ENCODE peak calls at places on chromosomes 1 and 21, in nine cellular contexts. T, G, D, I, N, U, P, M and Z are unnamed samples.

GRCh38 chr1:223250632-223251015 is 107.6 kb upstream of the TLR5 start:
- DNase-seq in T (no peak), G (no peak), D (no peak), I (no peak), N (no peak), U (no peak), P (no peak), M (no peak), Z (no peak)

GRCh38 chr1:175400811-175401210 is 208.2 kb upstream of the KIAA0040 start:
- DNase-seq in T (no peak), G (no peak), D (no peak), I (no peak), N (no peak), U (no peak), P (no peak), M (no peak), Z (no peak)

GRCh38 chr1:94322696-94323095 is 85.3 kb upstream of the ARHGAP29 start:
- DNase-seq in T (no peak), G (no peak), D (no peak), I (no peak), N (no peak), U (no peak), P (no peak), M (no peak), Z (no peak)

GRCh38 chr1:243213045-243213787 is 41.9 kb downstream of the CEP170 start:
- DNase-seq in T (no peak), G (no peak), D (no peak), I (no peak), N (no peak), U (no peak), P (no peak), M (peak; percentile 6), Z (no peak)

GRCh38 chr1:9211291-9211811 is 23.2 kb upstream of the H6PD start:
- DNase-seq in T (no peak), G (no peak), D (no peak), I (no peak), N (no peak), U (no peak), P (no peak), M (no peak), Z (no peak)

GRCh38 chr21:42558846-42559245 is 45.2 kb downstream of the SLC37A1 start:
- DNase-seq in T (peak; percentile 30), G (no peak), D (no peak), I (no peak), N (no peak), U (no peak), P (no peak), M (no peak), Z (no peak)

GRCh38 chr1:107535091-107535490 is 394.3 kb downstream of the NTNG1 start:
- DNase-seq in T (no peak), G (no peak), D (no peak), I (no peak), N (no peak), U (no peak), P (no peak), M (no peak), Z (no peak)

GRCh38 chr21:38175321-38175720 is 81.5 kb upstream of the KCNJ15 start:
- DNase-seq in T (no peak), G (no peak), D (no peak), I (no peak), N (no peak), U (no peak), P (no peak), M (no peak), Z (no peak)

GRCh38 chr1:116737020-116737854 is 17.0 kb upstream of the CD2 start:
- DNase-seq in T (no peak), G (peak; percentile 60), D (peak; percentile 25), I (no peak), N (peak; percentile 36), U (peak; percentile 72), P (peak; percentile 84), M (peak; percentile 82), Z (no peak)

GRCh38 chr1:25432749-25433388 is 2.2 kb downstream of the MACO1 start:
- DNase-seq in T (no peak), G (no peak), D (no peak), I (no peak), N (no peak), U (no peak), P (no peak), M (no peak), Z (no peak)

GRCh38 chr1:247453256-247453655 is 4.6 kb downstream of the OR2B11 start:
- DNase-seq in T (no peak), G (no peak), D (no peak), I (no peak), N (no peak), U (no peak), P (no peak), M (no peak), Z (no peak)

DNA sequence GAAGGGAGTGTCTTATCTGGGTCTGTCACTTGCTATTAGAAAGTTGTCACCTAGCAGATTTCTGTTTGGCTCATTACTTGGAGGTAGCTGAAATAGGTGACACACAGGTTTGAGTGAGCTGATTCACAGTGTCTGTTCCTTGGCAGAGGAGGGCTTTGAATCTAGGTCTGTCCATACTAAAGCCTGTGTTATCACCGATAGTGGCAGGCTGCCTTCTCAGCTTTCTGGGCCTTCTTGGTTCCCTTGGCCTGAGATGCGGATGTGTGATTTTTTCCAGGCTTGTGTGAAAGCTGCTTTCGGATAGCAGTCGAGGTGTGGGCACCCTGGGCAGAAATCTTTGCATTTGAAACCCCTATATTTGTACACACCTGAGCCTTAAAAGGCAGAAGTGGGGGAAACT is 73.9 kb downstream of the ACTL8 start:
- DNase-seq in T (no peak), G (no peak), D (no peak), I (no peak), N (no peak), U (no peak), P (no peak), M (no peak), Z (no peak)
- H3K27ac ChIP-seq in T (no peak overlapping the region), G (no peak overlapping the region), D (no peak overlapping the region), I (no peak overlapping the region), N (no peak overlapping the region), U (no peak overlapping the region), P (no peak overlapping the region), M (no peak overlapping the region), Z (no peak overlapping the region)

GRCh38 chr1:169483500-169483966 is 2.2 kb downstream of the SLC19A2 start:
- DNase-seq in T (peak; percentile 68), G (no peak), D (peak; percentile 61), I (no peak), N (peak; percentile 65), U (no peak), P (no peak), M (peak; percentile 71), Z (no peak)

GRCh38 chr1:169484683-169485426 is 889 bp downstream of the SLC19A2 start:
- DNase-seq in T (peak; percentile 77), G (no peak), D (peak; percentile 63), I (no peak), N (peak; percentile 60), U (peak; percentile 28), P (no peak), M (peak; percentile 85), Z (no peak)

GRCh38 chr1:169485427-169486280 is at the start of gene SLC19A2:
- DNase-seq in T (peak; percentile 100), G (peak; percentile 99), D (peak; percentile 100), I (peak; percentile 100), N (peak; percentile 99), U (peak; percentile 92), P (peak; percentile 92), M (peak; percentile 100), Z (peak; percentile 99)

GRCh38 chr1:169486281-169486904 is 649 bp upstream of the SLC19A2 start:
- DNase-seq in T (no peak), G (no peak), D (no peak), I (no peak), N (no peak), U (no peak), P (no peak), M (peak; percentile 49), Z (no peak)

GRCh38 chr1:169484107-169484506 is 1.6 kb downstream of the SLC19A2 start:
- DNase-seq in T (no peak), G (no peak), D (no peak), I (no peak), N (no peak), U (no peak), P (no peak), M (no peak), Z (no peak)
- H3K27ac ChIP-seq in T (peak overlapping the region; percentile 100), G (no peak overlapping the region), D (peak overlapping the region; percentile 98), I (peak overlapping the region; percentile 95), N (peak overlapping the region; percentile 97), U (no peak overlapping the region), P (no peak overlapping the region), M (peak overlapping the region; percentile 98), Z (no peak overlapping the region)

DNA sequence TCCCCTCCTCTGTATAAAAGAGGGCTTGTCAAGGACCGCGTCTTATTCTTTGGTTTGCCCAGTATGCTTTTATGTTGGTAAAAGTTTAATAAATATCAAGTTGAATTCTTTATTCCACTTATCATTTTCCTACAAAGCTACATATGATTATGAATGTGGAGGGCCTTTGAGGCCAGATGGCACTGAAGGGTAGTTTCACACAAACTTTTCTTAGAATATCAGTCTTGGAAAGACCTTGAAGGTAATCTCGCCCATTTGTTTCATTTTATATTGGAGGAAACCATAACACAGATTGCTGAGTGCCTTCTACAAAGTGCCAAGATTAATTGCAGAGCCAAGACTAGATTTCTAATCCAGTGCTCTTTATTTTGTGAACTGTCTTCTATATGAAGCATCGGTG is 5.8 kb upstream of the FUBP1 start:
- DNase-seq in T (no peak), G (no peak), D (peak; percentile 65), I (no peak), N (no peak), U (no peak), P (no peak), M (no peak), Z (no peak)
- H3K27ac ChIP-seq in T (no peak overlapping the region), G (no peak overlapping the region), D (peak overlapping the region; percentile 99), I (no peak overlapping the region), N (no peak overlapping the region), U (no peak overlapping the region), P (no peak overlapping the region), M (peak overlapping the region; percentile 93), Z (no peak overlapping the region)

DNA sequence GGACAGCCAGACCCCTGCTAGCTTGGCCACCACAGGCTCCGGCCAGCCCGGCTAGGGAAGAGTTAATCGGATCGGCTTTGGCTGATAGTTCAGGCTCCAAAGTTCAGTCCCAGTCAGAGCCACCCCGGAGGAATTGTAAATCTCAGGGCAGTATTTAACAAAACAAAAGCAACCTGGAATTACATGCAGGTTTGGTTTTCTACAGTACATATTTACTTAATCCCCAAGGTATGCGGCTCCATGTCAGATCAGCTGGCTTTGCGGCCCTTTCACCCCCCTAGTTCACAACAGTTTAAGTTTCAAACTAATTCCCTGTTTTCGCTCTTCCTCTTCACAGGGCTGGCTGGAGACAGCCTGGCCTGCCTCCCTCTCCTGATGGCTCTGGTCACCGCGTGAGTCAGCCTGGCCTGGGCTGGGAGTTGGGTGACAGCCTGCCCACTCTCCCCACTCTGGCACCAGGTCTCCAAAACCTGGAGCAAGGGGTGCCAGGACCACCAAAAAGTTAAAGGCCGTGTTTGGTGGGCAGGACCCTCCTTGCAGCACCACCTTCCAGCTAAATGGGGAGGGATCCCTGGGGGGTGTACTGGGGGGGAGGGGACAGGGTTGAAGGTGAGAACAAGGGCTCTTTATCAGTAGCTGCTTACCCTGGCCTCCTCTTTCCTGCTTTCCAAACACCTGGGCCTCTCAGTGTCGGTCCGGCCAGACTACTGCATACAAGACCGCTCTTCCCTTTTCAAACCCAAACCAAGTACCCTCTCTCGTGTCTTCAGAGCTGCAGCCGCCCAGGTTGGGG is 1.9 kb downstream of the DHRS3 start:
- DNase-seq in T (peak; percentile 84), G (peak; percentile 77), D (peak; percentile 79), I (peak; percentile 64), N (peak; percentile 45), U (no peak), P (no peak), M (peak; percentile 81), Z (no peak)
- H3K27ac ChIP-seq in T (peak overlapping the region; percentile 99), G (peak overlapping the region; percentile 63), D (peak overlapping the region; percentile 97), I (peak overlapping the region; percentile 98), N (peak overlapping the region; percentile 91), U (peak overlapping the region; percentile 68), P (peak overlapping the region; percentile 74), M (peak overlapping the region; percentile 97), Z (peak overlapping the region; percentile 93)